ENCODE peak calls at places on chromosome 5, in five cellular contexts. One of them, this sample, is unnamed.

GRCh38 chr5:176772271-176773210 is 37.8 kb upstream of the UNC5A start:
- DNase-seq in GM12878: no peak
- DNase-seq in HepG2: no peak
- DNase-seq in H1: peak
- DNase-seq in K562: no peak
- DNase-seq in this sample: no peak

GRCh38 chr5:5405441-5405840 is 17.0 kb upstream of the ICE1 start:
- DNase-seq in H1: no peak
- DNase-seq in K562: no peak
- DNase-seq in GM12878: no peak
- DNase-seq in HepG2: no peak
- DNase-seq in this sample: no peak

GRCh38 chr5:157556615-157557418 is 18.8 kb downstream of the ADAM19 start:
- DNase-seq in H1: no peak
- DNase-seq in GM12878: no peak
- DNase-seq in K562: no peak
- DNase-seq in HepG2: no peak
- DNase-seq in this sample: no peak

GRCh38 chr5:163916376-163916775 is 411.0 kb downstream of the MAT2B start:
- DNase-seq in K562: no peak
- DNase-seq in GM12878: peak
- DNase-seq in H1: no peak
- DNase-seq in HepG2: no peak
- DNase-seq in this sample: no peak

GRCh38 chr5:103424008-103424407 is 138.6 kb downstream of the NUDT12 start:
- DNase-seq in GM12878: no peak
- DNase-seq in K562: no peak
- DNase-seq in H1: no peak
- DNase-seq in HepG2: no peak
- DNase-seq in this sample: no peak

GRCh38 chr5:1478333-1478732 is 33.1 kb upstream of the SLC6A3 start:
- DNase-seq in GM12878: no peak
- DNase-seq in HepG2: no peak
- DNase-seq in H1: no peak
- DNase-seq in K562: no peak
- DNase-seq in this sample: no peak

GRCh38 chr5:89673019-89673418 is 736.5 kb downstream of the CETN3 start:
- DNase-seq in HepG2: no peak
- DNase-seq in K562: no peak
- DNase-seq in H1: no peak
- DNase-seq in GM12878: no peak
- DNase-seq in this sample: no peak

GRCh38 chr5:71645030-71645429 is 57.9 kb downstream of the MCCC2 start:
- DNase-seq in GM12878: no peak
- DNase-seq in K562: no peak
- DNase-seq in HepG2: no peak
- DNase-seq in H1: no peak
- DNase-seq in this sample: no peak

GRCh38 chr5:74641778-74642542 is 1.4 kb upstream of the ENC1 start:
- DNase-seq in GM12878: no peak
- DNase-seq in H1: peak
- DNase-seq in K562: peak
- DNase-seq in HepG2: peak
- DNase-seq in this sample: peak

GRCh38 chr5:175321927-175322532 is 122.0 kb downstream of the DRD1 start:
- DNase-seq in H1: peak
- DNase-seq in HepG2: peak
- DNase-seq in GM12878: no peak
- DNase-seq in K562: peak
- DNase-seq in this sample: peak

GRCh38 chr5:90144625-90145327 is 264.8 kb downstream of the CETN3 start:
- DNase-seq in H1: no peak
- DNase-seq in HepG2: no peak
- DNase-seq in K562: no peak
- DNase-seq in GM12878: no peak
- DNase-seq in this sample: no peak

GRCh38 chr5:176413709-176414191 is 2.6 kb downstream of the CLTB start:
- DNase-seq in GM12878: no peak
- DNase-seq in K562: no peak
- DNase-seq in HepG2: no peak
- DNase-seq in H1: no peak
- DNase-seq in this sample: no peak

GRCh38 chr5:159345861-159346260 is 15.6 kb upstream of the IL12B start:
- DNase-seq in HepG2: no peak
- DNase-seq in GM12878: no peak
- DNase-seq in K562: no peak
- DNase-seq in H1: no peak
- DNase-seq in this sample: no peak

DNA sequence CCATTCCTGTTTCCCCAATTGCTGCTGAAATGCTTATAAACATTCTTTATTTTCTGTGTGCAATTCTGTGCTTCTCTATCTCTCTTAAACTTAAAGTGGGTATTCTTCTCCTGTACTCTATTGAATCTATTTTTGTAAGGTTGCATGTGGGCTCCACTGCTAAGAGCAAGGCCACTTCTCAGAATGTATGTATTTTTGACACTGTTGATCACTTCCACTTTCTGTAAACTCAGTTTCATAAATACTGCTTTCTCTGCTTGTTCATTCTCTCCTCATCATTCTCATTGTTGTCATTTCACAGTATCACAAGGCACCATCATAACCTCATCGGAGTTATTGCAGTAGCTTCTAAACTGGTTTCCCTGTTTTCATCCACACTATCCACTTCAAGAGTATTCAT is 483.0 kb upstream of the CDH18 start:
- DNase-seq in GM12878: no peak
- DNase-seq in HepG2: no peak
- DNase-seq in K562: no peak
- DNase-seq in H1: no peak
- DNase-seq in this sample: no peak
- TF ChIP-seq ATF3 in GM12878: no peak
- TF ChIP-seq ATF3 in HepG2: no peak
- TF ChIP-seq ATF3 in K562: no peak
- TF ChIP-seq ATF3 in H1: no peak
- TF ChIP-seq ATF3 in this sample: no peak

GRCh38 chr5:30098940-30099339 is 1094.5 kb upstream of the CDH6 start:
- DNase-seq in H1: no peak
- DNase-seq in K562: no peak
- DNase-seq in GM12878: no peak
- DNase-seq in HepG2: no peak
- DNase-seq in this sample: no peak

GRCh38 chr5:30099634-30100033 is 1093.9 kb upstream of the CDH6 start:
- DNase-seq in GM12878: no peak
- DNase-seq in H1: no peak
- DNase-seq in K562: no peak
- DNase-seq in HepG2: no peak
- DNase-seq in this sample: no peak

GRCh38 chr5:30102185-30102584 is 1091.3 kb upstream of the CDH6 start:
- DNase-seq in H1: no peak
- DNase-seq in GM12878: no peak
- DNase-seq in HepG2: no peak
- DNase-seq in K562: no peak
- DNase-seq in this sample: no peak

GRCh38 chr5:30100148-30100547 is 1093.3 kb upstream of the CDH6 start:
- DNase-seq in HepG2: no peak
- DNase-seq in GM12878: no peak
- DNase-seq in H1: no peak
- DNase-seq in K562: no peak
- DNase-seq in this sample: no peak

GRCh38 chr5:30100929-30101328 is 1092.6 kb upstream of the CDH6 start:
- DNase-seq in H1: no peak
- DNase-seq in HepG2: no peak
- DNase-seq in GM12878: no peak
- DNase-seq in K562: no peak
- DNase-seq in this sample: no peak
- H2AFZ ChIP-seq in H1: peak
- H2AFZ ChIP-seq in HepG2: no peak
- H2AFZ ChIP-seq in GM12878: no peak
- H2AFZ ChIP-seq in K562: no peak
- H2AFZ ChIP-seq in this sample: no peak

GRCh38 chr5:14471557-14471956 is 110.0 kb upstream of the OTULINL start:
- DNase-seq in HepG2: no peak
- DNase-seq in H1: no peak
- DNase-seq in GM12878: no peak
- DNase-seq in K562: no peak
- DNase-seq in this sample: no peak

GRCh38 chr5:14472986-14473567 is 108.5 kb upstream of the OTULINL start:
- DNase-seq in H1: no peak
- DNase-seq in K562: no peak
- DNase-seq in HepG2: no peak
- DNase-seq in GM12878: no peak
- DNase-seq in this sample: no peak

GRCh38 chr5:14467886-14468285 is 113.7 kb upstream of the OTULINL start:
- DNase-seq in H1: no peak
- DNase-seq in HepG2: no peak
- DNase-seq in GM12878: no peak
- DNase-seq in K562: no peak
- DNase-seq in this sample: no peak

GRCh38 chr5:14467251-14467650 is 114.3 kb upstream of the OTULINL start:
- DNase-seq in K562: no peak
- DNase-seq in H1: no peak
- DNase-seq in GM12878: no peak
- DNase-seq in HepG2: no peak
- DNase-seq in this sample: no peak

GRCh38 chr5:14469485-14470377 is 111.9 kb upstream of the OTULINL start:
- DNase-seq in HepG2: no peak
- DNase-seq in GM12878: no peak
- DNase-seq in K562: no peak
- DNase-seq in H1: no peak
- DNase-seq in this sample: no peak
- TF ChIP-seq ATF3 in HepG2: no peak
- TF ChIP-seq ATF3 in GM12878: no peak
- TF ChIP-seq ATF3 in K562: no peak
- TF ChIP-seq ATF3 in H1: no peak
- TF ChIP-seq ATF3 in this sample: no peak

GRCh38 chr5:40150896-40151295 is 528.8 kb upstream of the PTGER4 start:
- DNase-seq in H1: no peak
- DNase-seq in GM12878: no peak
- DNase-seq in K562: no peak
- DNase-seq in HepG2: no peak
- DNase-seq in this sample: no peak
- H2AFZ ChIP-seq in H1: peak
- H2AFZ ChIP-seq in GM12878: no peak
- H2AFZ ChIP-seq in K562: no peak
- H2AFZ ChIP-seq in HepG2: no peak
- H2AFZ ChIP-seq in this sample: no peak

This sample was measured in HCT116.